ENCODE peak calls at places on chromosomes 4 and X, in seven cellular contexts. R is ovary, L is GM23248, I is testis, D is mucosa of descending colon, K is lower lobe of right lung, B is IMR-90. Z is an unnamed sample.
A peak's percentile ranks its signal among the peaks of the same experiment; 100 is the strongest.

GRCh38 chr4:173547889-173548288 is 17.9 kb upstream of the HAND2 start:
- DNase-seq in D (no peak), R (peak; percentile 28), B (no peak), K (no peak), I (no peak), L (no peak), Z (no peak)

GRCh38 chr4:57109847-57110634 is at the start of gene IGFBP7:
- DNase-seq in R (peak; percentile 66), K (peak; percentile 74), I (peak; percentile 43), D (peak; percentile 60), L (peak; percentile 79), B (no peak), Z (peak; percentile 42)

GRCh38 chr4:2436301-2436700 is 17.5 kb downstream of the CFAP99 start:
- DNase-seq in K (no peak), B (no peak), I (peak; percentile 74), D (no peak), L (peak; percentile 76), R (no peak), Z (no peak)

GRCh38 chrX:3176439-3176820 is 135.2 kb downstream of the ARSF start:
- DNase-seq in B (peak; percentile 49), K (no peak), L (peak; percentile 68), I (no peak), R (no peak), D (no peak), Z (no peak)

GRCh38 chr4:158621729-158622128 is 50.0 kb downstream of the C4orf46 start:
- DNase-seq in L (no peak), K (no peak), I (no peak), B (no peak), R (no peak), D (no peak), Z (no peak)

GRCh38 chr4:150297861-150298474 is 219.7 kb downstream of the DCLK2 start:
- DNase-seq in R (peak; percentile 35), D (no peak), L (peak; percentile 71), K (no peak), B (peak; percentile 78), I (peak; percentile 79), Z (peak; percentile 57)

GRCh38 chr4:123838426-123838825 is 441.8 kb downstream of the SPRY1 start:
- DNase-seq in L (peak; percentile 27), R (no peak), B (no peak), K (no peak), I (no peak), D (no peak), Z (no peak)

GRCh38 chrX:51825432-51825831 is 68.0 kb upstream of the MAGED1 start:
- DNase-seq in R (no peak), B (peak; percentile 38), D (no peak), K (no peak), L (no peak), I (no peak), Z (no peak)

GRCh38 chr4:78014889-78015886 is 41.9 kb upstream of the FRAS1 start:
- DNase-seq in L (no peak), I (no peak), R (no peak), D (no peak), K (no peak), B (no peak), Z (no peak)

GRCh38 chrX:69618803-69619202 is 2.9 kb downstream of the EDA start:
- DNase-seq in K (no peak), I (peak; percentile 14), B (peak; percentile 2), R (peak; percentile 16), L (peak; percentile 27), D (no peak), Z (peak; percentile 13)

GRCh38 chrX:136849395-136849794 is 31.1 kb downstream of the RBMX start:
- DNase-seq in R (no peak), D (no peak), I (no peak), K (no peak), B (no peak), L (no peak), Z (no peak)

GRCh38 chrX:116409224-116409623 is 27.2 kb upstream of the SLC6A14 start:
- DNase-seq in I (no peak), D (no peak), K (no peak), L (no peak), B (no peak), R (no peak), Z (no peak)

GRCh38 chrX:120380699-120381098 is 18.8 kb downstream of the ATP1B4 start:
- DNase-seq in L (peak; percentile 15), I (no peak), K (no peak), D (no peak), B (no peak), R (no peak), Z (no peak)

GRCh38 chr4:54709281-54709854 is 51.6 kb downstream of the KIT start:
- DNase-seq in B (peak; percentile 45), R (no peak), L (no peak), D (no peak), K (no peak), I (no peak), Z (no peak)

GRCh38 chrX:120293015-120293414 is 18.2 kb downstream of the TMEM255A start:
- DNase-seq in D (no peak), B (no peak), I (no peak), L (no peak), K (no peak), R (no peak), Z (no peak)

GRCh38 chr4:6688879-6689505 is 4.7 kb upstream of the S100P start:
- DNase-seq in I (no peak), B (peak; percentile 94), R (no peak), D (peak; percentile 76), L (peak; percentile 94), K (no peak), Z (peak; percentile 34)

GRCh38 chr4:212438-213174 is 88.3 kb downstream of the ZNF718 start:
- DNase-seq in D (no peak), R (peak; percentile 71), I (peak; percentile 95), B (peak; percentile 71), L (peak; percentile 90), K (peak; percentile 61), Z (peak; percentile 85)

DNA sequence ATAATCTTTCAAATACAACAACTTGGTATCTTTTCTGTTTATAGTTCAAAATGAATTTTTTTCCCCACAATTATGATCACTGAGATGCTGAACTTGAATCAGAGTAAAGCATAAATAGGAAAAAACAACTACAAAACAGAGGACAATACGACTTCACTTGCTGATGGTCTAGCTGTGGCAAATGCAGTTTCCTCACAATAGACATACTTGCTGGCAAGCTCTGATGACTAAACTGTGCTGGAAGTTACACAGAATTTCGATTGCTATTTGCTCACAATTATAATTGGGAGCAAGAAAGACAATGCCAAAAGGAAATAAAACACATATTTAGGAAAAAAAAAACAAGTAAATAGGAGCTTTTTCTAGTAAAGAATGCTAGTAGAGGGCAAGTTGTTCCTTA is 14.7 kb downstream of the VEGFC start:
- DNase-seq in R (no peak), L (peak; percentile 92), K (no peak), D (no peak), I (no peak), B (peak; percentile 79), Z (no peak)
- H3K4me1 ChIP-seq in R (no peaks in the 10 kb centered on the region), L (peaks cover 88% of the 10 kb centered on the region), K (no peaks in the 10 kb centered on the region), D (no peaks in the 10 kb centered on the region), I (no peaks in the 10 kb centered on the region), B (peaks cover 12% of the 10 kb centered on the region), Z (no peaks in the 10 kb centered on the region)

GRCh38 chrX:53283567-53283966 is 2.2 kb upstream of the IQSEC2 start:
- DNase-seq in D (no peak), I (no peak), B (no peak), R (no peak), L (no peak), K (no peak), Z (no peak)

GRCh38 chrX:53283099-53283498 is 1.7 kb upstream of the IQSEC2 start:
- DNase-seq in L (no peak), K (no peak), I (no peak), R (no peak), D (no peak), B (no peak), Z (no peak)

GRCh38 chrX:53282313-53282712 is 929 bp upstream of the IQSEC2 start:
- DNase-seq in K (no peak), R (peak; percentile 50), B (no peak), D (no peak), L (no peak), I (no peak), Z (no peak)

GRCh38 chrX:53285591-53285990 is 4.2 kb upstream of the IQSEC2 start:
- DNase-seq in R (no peak), D (no peak), K (no peak), I (no peak), L (no peak), B (no peak), Z (no peak)

DNA sequence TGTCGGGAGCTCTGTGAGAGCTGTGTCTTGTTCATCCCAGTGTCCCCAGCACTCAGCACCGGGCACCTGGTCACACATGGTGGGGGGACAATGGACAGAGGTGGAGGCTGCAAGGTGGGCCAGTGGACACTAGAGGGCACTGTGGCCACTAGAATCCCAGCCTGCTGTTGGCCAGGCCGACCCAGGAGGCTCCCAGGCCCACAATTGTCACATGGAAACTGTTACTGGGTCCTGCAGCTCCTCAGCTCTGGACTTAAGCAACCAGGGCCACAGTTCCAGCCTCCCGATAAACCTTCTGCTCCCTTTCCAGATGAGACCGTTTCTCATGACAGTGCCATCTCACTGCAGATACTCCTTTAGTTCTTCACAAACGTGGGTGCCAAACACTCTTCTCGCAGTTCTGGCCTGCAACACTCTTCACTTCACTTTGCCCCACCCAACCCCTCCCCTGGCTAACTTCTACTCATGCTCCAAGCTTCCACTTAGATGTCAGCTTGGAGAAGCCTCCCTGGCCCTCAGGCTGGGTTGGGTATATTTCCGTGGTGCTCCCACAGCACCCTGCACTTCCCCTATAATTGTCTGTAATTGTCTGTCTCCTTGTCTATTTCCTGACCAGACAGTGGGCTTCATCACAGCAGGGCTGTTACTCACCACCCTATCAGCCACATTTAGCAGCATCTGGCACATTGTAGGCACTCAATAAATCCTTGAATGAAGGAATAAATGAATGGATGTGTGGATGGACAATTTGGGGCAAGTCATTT is 3.5 kb upstream of the IQSEC2 start:
- DNase-seq in B (peak; percentile 36), I (peak; percentile 56), L (peak; percentile 61), K (peak; percentile 66), R (peak; percentile 66), D (no peak), Z (peak; percentile 66)
- H3K4me1 ChIP-seq in B (peaks cover 11% of the 10 kb centered on the region), I (no peaks in the 10 kb centered on the region), L (peaks cover 21% of the 10 kb centered on the region), K (peaks cover 27% of the 10 kb centered on the region), R (peaks cover 12% of the 10 kb centered on the region), D (peaks cover 12% of the 10 kb centered on the region), Z (peaks cover 32% of the 10 kb centered on the region)

GRCh38 chrX:46589977-46590723 is 16.6 kb downstream of the CHST7 start:
- DNase-seq in I (no peak), B (peak; percentile 62), K (no peak), L (peak; percentile 82), R (no peak), D (no peak), Z (no peak)
- H3K4me1 ChIP-seq in I (no peaks in the 10 kb centered on the region), B (peaks cover 8% of the 10 kb centered on the region), K (peaks cover 26% of the 10 kb centered on the region), L (peaks cover 35% of the 10 kb centered on the region), R (peaks cover 4% of the 10 kb centered on the region), D (no peaks in the 10 kb centered on the region), Z (no peaks in the 10 kb centered on the region)

GRCh38 chr4:76232681-76233080 is 18.8 kb upstream of the FAM47E start:
- DNase-seq in K (no peak), R (no peak), L (peak; percentile 16), D (no peak), B (no peak), I (no peak), Z (no peak)

GRCh38 chr4:76233534-76233933 is 18.0 kb upstream of the FAM47E start:
- DNase-seq in I (no peak), D (no peak), L (no peak), R (no peak), B (no peak), K (no peak), Z (no peak)

GRCh38 chr4:76234679-76235044 is 16.9 kb upstream of the FAM47E start:
- DNase-seq in R (no peak), I (no peak), K (no peak), D (no peak), B (no peak), L (no peak), Z (no peak)

GRCh38 chr4:76233967-76234678 is 17.4 kb upstream of the FAM47E start:
- DNase-seq in B (no peak), R (no peak), L (no peak), I (peak; percentile 54), D (no peak), K (peak; percentile 62), Z (no peak)

GRCh38 chr4:76233088-76233487 is 18.4 kb upstream of the FAM47E start:
- DNase-seq in I (no peak), R (no peak), L (no peak), D (no peak), B (no peak), K (no peak), Z (no peak)
- H3K4me1 ChIP-seq in I (no peaks in the 10 kb centered on the region), R (peaks cover 5% of the 10 kb centered on the region), L (no peaks in the 10 kb centered on the region), D (peaks cover 15% of the 10 kb centered on the region), B (no peaks in the 10 kb centered on the region), K (peaks cover 8% of the 10 kb centered on the region), Z (peaks cover 56% of the 10 kb centered on the region)

Z was measured in body of pancreas.